ENCODE peak calls at places on chromosomes 11 and 22, in four cellular contexts. One of them, this sample, is unnamed.

GRCh38 chr22:39997421-39997820 is 2.7 kb downstream of the FAM83F start:
- DNase-seq in HTR-8/SVneo: no peak
- DNase-seq in HCT116: no peak
- DNase-seq in NCI-H2081: no peak
- DNase-seq in this sample: no peak

GRCh38 chr11:10385696-10386095 is 69.4 kb upstream of the AMPD3 start:
- DNase-seq in HTR-8/SVneo: no peak
- DNase-seq in HCT116: no peak
- DNase-seq in NCI-H2081: no peak
- DNase-seq in this sample: no peak

GRCh38 chr11:6523253-6523652 is 26.2 kb downstream of the DNHD1 start:
- DNase-seq in HTR-8/SVneo: peak; percentile 42
- DNase-seq in HCT116: peak; percentile 24
- DNase-seq in NCI-H2081: no peak
- DNase-seq in this sample: peak; percentile 42

GRCh38 chr22:20389288-20389687 is 4.7 kb upstream of the ZNF74 start:
- DNase-seq in HTR-8/SVneo: no peak
- DNase-seq in HCT116: no peak
- DNase-seq in NCI-H2081: no peak
- DNase-seq in this sample: no peak

GRCh38 chr11:1339066-1339675 is 29.7 kb upstream of the TOLLIP start:
- DNase-seq in HTR-8/SVneo: no peak
- DNase-seq in HCT116: no peak
- DNase-seq in NCI-H2081: no peak
- DNase-seq in this sample: no peak

GRCh38 chr11:45756384-45757010 is 48.5 kb upstream of the SLC35C1 start:
- DNase-seq in HTR-8/SVneo: no peak
- DNase-seq in HCT116: no peak
- DNase-seq in NCI-H2081: no peak
- DNase-seq in this sample: no peak

GRCh38 chr11:61752117-61752924 is at the start of gene MYRF:
- DNase-seq in HTR-8/SVneo: peak; percentile 67
- DNase-seq in HCT116: no peak
- DNase-seq in NCI-H2081: peak; percentile 19
- DNase-seq in this sample: peak; percentile 36

GRCh38 chr11:78429667-78430066 is 12.0 kb upstream of the GAB2 start:
- DNase-seq in HTR-8/SVneo: no peak
- DNase-seq in HCT116: no peak
- DNase-seq in NCI-H2081: no peak
- DNase-seq in this sample: no peak

GRCh38 chr11:130612291-130612802 is 163.9 kb downstream of the ADAMTS15 start:
- DNase-seq in HTR-8/SVneo: no peak
- DNase-seq in HCT116: no peak
- DNase-seq in NCI-H2081: no peak
- DNase-seq in this sample: no peak

GRCh38 chr11:128467610-128468041 is 119.7 kb downstream of the ETS1 start:
- DNase-seq in HTR-8/SVneo: peak; percentile 73
- DNase-seq in HCT116: peak; percentile 86
- DNase-seq in NCI-H2081: no peak
- DNase-seq in this sample: no peak

GRCh38 chr11:83528877-83529276 is 242.7 kb upstream of the CCDC90B start:
- DNase-seq in HTR-8/SVneo: no peak
- DNase-seq in HCT116: no peak
- DNase-seq in NCI-H2081: no peak
- DNase-seq in this sample: no peak

GRCh38 chr11:73461844-73462435 is 85.7 kb downstream of the RELT start:
- DNase-seq in HTR-8/SVneo: no peak
- DNase-seq in HCT116: no peak
- DNase-seq in NCI-H2081: no peak
- DNase-seq in this sample: peak; percentile 58

GRCh38 chr22:32623943-32624342 is 149.3 kb downstream of the FBXO7 start:
- DNase-seq in HTR-8/SVneo: no peak
- DNase-seq in HCT116: no peak
- DNase-seq in NCI-H2081: no peak
- DNase-seq in this sample: no peak

GRCh38 chr11:27545946-27546345 is 39.4 kb upstream of the LIN7C start:
- DNase-seq in HTR-8/SVneo: no peak
- DNase-seq in HCT116: no peak
- DNase-seq in NCI-H2081: no peak
- DNase-seq in this sample: no peak

GRCh38 chr11:2807801-2808241 is 77.8 kb downstream of the CDKN1C start:
- DNase-seq in HTR-8/SVneo: no peak
- DNase-seq in HCT116: no peak
- DNase-seq in NCI-H2081: no peak
- DNase-seq in this sample: no peak

GRCh38 chr11:96863520-96863919 is 473.7 kb downstream of the JRKL start:
- DNase-seq in HTR-8/SVneo: no peak
- DNase-seq in HCT116: no peak
- DNase-seq in NCI-H2081: peak; percentile 29
- DNase-seq in this sample: no peak

GRCh38 chr11:115605397-115606222 is 101.4 kb upstream of the CADM1 start:
- DNase-seq in HTR-8/SVneo: no peak
- DNase-seq in HCT116: no peak
- DNase-seq in NCI-H2081: no peak
- DNase-seq in this sample: no peak

GRCh38 chr11:111441443-111441842 is 62.4 kb upstream of the POU2AF1 start:
- DNase-seq in HTR-8/SVneo: no peak
- DNase-seq in HCT116: no peak
- DNase-seq in NCI-H2081: no peak
- DNase-seq in this sample: peak; percentile 24

GRCh38 chr11:18743365-18743764 is 17.4 kb upstream of the IGSF22 start:
- DNase-seq in HTR-8/SVneo: no peak
- DNase-seq in HCT116: no peak
- DNase-seq in NCI-H2081: no peak
- DNase-seq in this sample: no peak

GRCh38 chr22:30435674-30436126 is 10.1 kb downstream of the MTFP1 start:
- DNase-seq in HTR-8/SVneo: no peak
- DNase-seq in HCT116: peak; percentile 79
- DNase-seq in NCI-H2081: peak; percentile 5
- DNase-seq in this sample: no peak

GRCh38 chr11:46285594-46286033 is 8.2 kb downstream of the CREB3L1 start:
- DNase-seq in HTR-8/SVneo: no peak
- DNase-seq in HCT116: no peak
- DNase-seq in NCI-H2081: no peak
- DNase-seq in this sample: no peak

GRCh38 chr11:119433369-119433749 is 10.4 kb upstream of the THY1 start:
- DNase-seq in HTR-8/SVneo: peak; percentile 38
- DNase-seq in HCT116: no peak
- DNase-seq in NCI-H2081: no peak
- DNase-seq in this sample: no peak

GRCh38 chr11:6387811-6388599 is 2.3 kb upstream of the SMPD1 start:
- DNase-seq in HTR-8/SVneo: no peak
- DNase-seq in HCT116: no peak
- DNase-seq in NCI-H2081: no peak
- DNase-seq in this sample: peak; percentile 62

GRCh38 chr11:3219281-3219892 is 774 bp upstream of the MRGPRG start:
- DNase-seq in HTR-8/SVneo: no peak
- DNase-seq in HCT116: no peak
- DNase-seq in NCI-H2081: no peak
- DNase-seq in this sample: no peak

GRCh38 chr22:21624880-21625791 is 4.7 kb downstream of the YDJC start:
- DNase-seq in HTR-8/SVneo: no peak
- DNase-seq in HCT116: no peak
- DNase-seq in NCI-H2081: no peak
- DNase-seq in this sample: no peak

GRCh38 chr22:49727881-49728563 is 99.7 kb downstream of the BRD1 start:
- DNase-seq in HTR-8/SVneo: no peak
- DNase-seq in HCT116: no peak
- DNase-seq in NCI-H2081: no peak
- DNase-seq in this sample: no peak

GRCh38 chr11:128852327-128853023 is 14.6 kb downstream of the KCNJ1 start:
- DNase-seq in HTR-8/SVneo: no peak
- DNase-seq in HCT116: no peak
- DNase-seq in NCI-H2081: no peak
- DNase-seq in this sample: no peak

GRCh38 chr11:122628691-122629555 is 26.6 kb upstream of the UBASH3B start:
- DNase-seq in HTR-8/SVneo: peak; percentile 85
- DNase-seq in HCT116: peak; percentile 64
- DNase-seq in NCI-H2081: peak; percentile 78
- DNase-seq in this sample: peak; percentile 69

GRCh38 chr11:313787-314547 is at the start of gene IFITM1:
- DNase-seq in HTR-8/SVneo: peak; percentile 73
- DNase-seq in HCT116: no peak
- DNase-seq in NCI-H2081: no peak
- DNase-seq in this sample: no peak

GRCh38 chr11:130769782-130770565 is 146.3 kb downstream of the SNX19 start:
- DNase-seq in HTR-8/SVneo: no peak
- DNase-seq in HCT116: no peak
- DNase-seq in NCI-H2081: no peak
- DNase-seq in this sample: no peak

GRCh38 chr11:83711035-83711630 is 425.0 kb upstream of the CCDC90B start:
- DNase-seq in HTR-8/SVneo: no peak
- DNase-seq in HCT116: no peak
- DNase-seq in NCI-H2081: no peak
- DNase-seq in this sample: no peak

GRCh38 chr11:79321282-79321681 is 119.5 kb downstream of the TENM4 start:
- DNase-seq in HTR-8/SVneo: no peak
- DNase-seq in HCT116: no peak
- DNase-seq in NCI-H2081: no peak
- DNase-seq in this sample: no peak